ENCODE peak calls at places on chromosomes 3 and 15, in four cellular contexts. One of them, this sample, is unnamed.

GRCh38 chr3:150773616-150774192 is 10.7 kb upstream of the SIAH2 start:
- DNase-seq in K562: no peak
- DNase-seq in HepG2: no peak
- DNase-seq in H1: no peak
- DNase-seq in this sample: no peak

GRCh38 chr3:64440498-64440897 is 215.2 kb upstream of the PRICKLE2 start:
- DNase-seq in K562: no peak
- DNase-seq in HepG2: no peak
- DNase-seq in H1: no peak
- DNase-seq in this sample: no peak

GRCh38 chr3:150370129-150370602 is 37.9 kb upstream of the TSC22D2 start:
- DNase-seq in K562: peak; percentile 56
- DNase-seq in H1: peak; percentile 66
- DNase-seq in HepG2: peak; percentile 24
- DNase-seq in this sample: peak; percentile 79

GRCh38 chr15:70892912-70893560 is 410 bp downstream of the LRRC49 start:
- DNase-seq in HepG2: peak; percentile 6
- DNase-seq in K562: no peak
- DNase-seq in H1: no peak
- DNase-seq in this sample: no peak

GRCh38 chr15:83837946-83838571 is 184.1 kb downstream of the ADAMTSL3 start:
- DNase-seq in H1: peak; percentile 36
- DNase-seq in HepG2: peak; percentile 5
- DNase-seq in K562: no peak
- DNase-seq in this sample: peak; percentile 30

GRCh38 chr3:184259878-184260570 is 1.3 kb downstream of the CAMK2N2 start:
- DNase-seq in HepG2: no peak
- DNase-seq in H1: no peak
- DNase-seq in K562: peak; percentile 79
- DNase-seq in this sample: no peak

GRCh38 chr3:16478516-16478915 is 35.0 kb downstream of the RFTN1 start:
- DNase-seq in K562: no peak
- DNase-seq in H1: no peak
- DNase-seq in HepG2: no peak
- DNase-seq in this sample: no peak

GRCh38 chr3:66029014-66029413 is 9.7 kb downstream of the MAGI1 start:
- DNase-seq in H1: no peak
- DNase-seq in HepG2: no peak
- DNase-seq in K562: no peak
- DNase-seq in this sample: no peak

GRCh38 chr15:95839367-95839782 is 491.1 kb upstream of the NR2F2 start:
- DNase-seq in HepG2: no peak
- DNase-seq in K562: no peak
- DNase-seq in H1: no peak
- DNase-seq in this sample: no peak

GRCh38 chr3:152026033-152026556 is 152.7 kb downstream of the SUCNR1 start:
- DNase-seq in HepG2: no peak
- DNase-seq in K562: no peak
- DNase-seq in H1: no peak
- DNase-seq in this sample: no peak

GRCh38 chr3:184456476-184456875 is 76.6 kb downstream of the CHRD start:
- DNase-seq in H1: no peak
- DNase-seq in K562: no peak
- DNase-seq in HepG2: no peak
- DNase-seq in this sample: no peak

GRCh38 chr3:167091186-167091585 is 288.9 kb downstream of the ZBBX start:
- DNase-seq in K562: no peak
- DNase-seq in HepG2: no peak
- DNase-seq in H1: no peak
- DNase-seq in this sample: no peak

GRCh38 chr15:61034793-61035710 is 194.1 kb downstream of the RORA start:
- DNase-seq in K562: no peak
- DNase-seq in HepG2: no peak
- DNase-seq in H1: no peak
- DNase-seq in this sample: no peak

GRCh38 chr3:184666422-184666821 is 45.4 kb downstream of the MAGEF1 start:
- DNase-seq in H1: no peak
- DNase-seq in K562: no peak
- DNase-seq in HepG2: no peak
- DNase-seq in this sample: no peak

GRCh38 chr3:50573566-50574279 is 4.4 kb downstream of the HEMK1 start:
- DNase-seq in K562: peak; percentile 41
- DNase-seq in HepG2: no peak
- DNase-seq in H1: no peak
- DNase-seq in this sample: no peak

GRCh38 chr15:49235446-49236207 is 65.6 kb downstream of the GALK2 start:
- DNase-seq in HepG2: peak; percentile 37
- DNase-seq in K562: peak; percentile 15
- DNase-seq in H1: no peak
- DNase-seq in this sample: no peak

GRCh38 chr3:54004351-54004750 is 112.7 kb upstream of the SELENOK start:
- DNase-seq in H1: no peak
- DNase-seq in K562: no peak
- DNase-seq in HepG2: no peak
- DNase-seq in this sample: no peak

GRCh38 chr3:32355892-32356291 is 35.8 kb upstream of the CMTM7 start:
- DNase-seq in H1: no peak
- DNase-seq in HepG2: no peak
- DNase-seq in K562: no peak
- DNase-seq in this sample: no peak

GRCh38 chr3:4928277-4928789 is 50.9 kb upstream of the BHLHE40 start:
- DNase-seq in K562: no peak
- DNase-seq in H1: no peak
- DNase-seq in HepG2: no peak
- DNase-seq in this sample: no peak

GRCh38 chr15:66076591-66077319 is 176.8 kb downstream of the MEGF11 start:
- DNase-seq in H1: no peak
- DNase-seq in HepG2: no peak
- DNase-seq in K562: no peak
- DNase-seq in this sample: no peak

GRCh38 chr3:123750659-123751420 is 133.3 kb downstream of the MYLK start:
- DNase-seq in H1: no peak
- DNase-seq in K562: no peak
- DNase-seq in HepG2: peak; percentile 93
- DNase-seq in this sample: peak; percentile 46

GRCh38 chr3:11391930-11392688 is 119.9 kb downstream of the ATG7 start:
- DNase-seq in K562: no peak
- DNase-seq in HepG2: no peak
- DNase-seq in H1: no peak
- DNase-seq in this sample: no peak

GRCh38 chr3:162540421-162540820 is 1043.8 kb downstream of the OTOL1 start:
- DNase-seq in K562: no peak
- DNase-seq in HepG2: no peak
- DNase-seq in H1: no peak
- DNase-seq in this sample: no peak

GRCh38 chr3:171862993-171863521 is 19.9 kb downstream of the TMEM212 start:
- DNase-seq in K562: no peak
- DNase-seq in HepG2: peak; percentile 58
- DNase-seq in H1: no peak
- DNase-seq in this sample: no peak

GRCh38 chr15:60932051-60932915 is 296.8 kb downstream of the RORA start:
- DNase-seq in K562: no peak
- DNase-seq in H1: no peak
- DNase-seq in HepG2: no peak
- DNase-seq in this sample: no peak

GRCh38 chr3:171876651-171877272 is 33.6 kb downstream of the TMEM212 start:
- DNase-seq in H1: no peak
- DNase-seq in HepG2: no peak
- DNase-seq in K562: no peak
- DNase-seq in this sample: no peak

GRCh38 chr15:91110407-91110806 is 10.3 kb downstream of the SV2B start:
- DNase-seq in H1: no peak
- DNase-seq in K562: no peak
- DNase-seq in HepG2: no peak
- DNase-seq in this sample: no peak

GRCh38 chr15:45200799-45201556 is 13.2 kb upstream of the SHF start:
- DNase-seq in K562: peak; percentile 60
- DNase-seq in H1: no peak
- DNase-seq in HepG2: peak; percentile 78
- DNase-seq in this sample: peak; percentile 68

GRCh38 chr3:139979991-139980390 is 45.0 kb downstream of the CLSTN2 start:
- DNase-seq in HepG2: no peak
- DNase-seq in H1: no peak
- DNase-seq in K562: no peak
- DNase-seq in this sample: no peak

DNA sequence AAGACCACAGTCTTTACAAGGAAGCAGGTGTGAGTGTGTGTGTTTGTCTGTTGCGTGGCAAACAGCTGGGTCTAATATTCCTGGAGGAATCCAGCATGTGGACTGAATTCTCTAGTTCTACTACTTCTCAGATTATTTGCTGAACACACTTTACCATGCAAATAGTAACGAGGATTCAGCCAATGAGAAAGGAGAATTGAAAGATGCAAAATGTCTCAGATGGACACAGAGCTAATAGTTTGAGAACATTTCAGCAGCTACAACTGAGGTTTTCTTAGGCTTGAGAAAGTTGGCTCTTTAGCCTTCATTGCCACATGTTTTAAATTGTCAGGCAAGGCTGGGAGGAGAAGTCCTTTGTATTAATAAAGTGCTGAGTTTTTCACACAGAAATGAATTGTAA is 568.0 kb upstream of the MDFIC2 start:
- DNase-seq in HepG2: no peak
- DNase-seq in H1: no peak
- DNase-seq in K562: no peak
- DNase-seq in this sample: no peak
- H3K4me1 ChIP-seq in HepG2: no peaks in the 10 kb centered on the region
- H3K4me1 ChIP-seq in H1: no peaks in the 10 kb centered on the region
- H3K4me1 ChIP-seq in K562: no peaks in the 10 kb centered on the region
- H3K4me1 ChIP-seq in this sample: no peaks in the 10 kb centered on the region

DNA sequence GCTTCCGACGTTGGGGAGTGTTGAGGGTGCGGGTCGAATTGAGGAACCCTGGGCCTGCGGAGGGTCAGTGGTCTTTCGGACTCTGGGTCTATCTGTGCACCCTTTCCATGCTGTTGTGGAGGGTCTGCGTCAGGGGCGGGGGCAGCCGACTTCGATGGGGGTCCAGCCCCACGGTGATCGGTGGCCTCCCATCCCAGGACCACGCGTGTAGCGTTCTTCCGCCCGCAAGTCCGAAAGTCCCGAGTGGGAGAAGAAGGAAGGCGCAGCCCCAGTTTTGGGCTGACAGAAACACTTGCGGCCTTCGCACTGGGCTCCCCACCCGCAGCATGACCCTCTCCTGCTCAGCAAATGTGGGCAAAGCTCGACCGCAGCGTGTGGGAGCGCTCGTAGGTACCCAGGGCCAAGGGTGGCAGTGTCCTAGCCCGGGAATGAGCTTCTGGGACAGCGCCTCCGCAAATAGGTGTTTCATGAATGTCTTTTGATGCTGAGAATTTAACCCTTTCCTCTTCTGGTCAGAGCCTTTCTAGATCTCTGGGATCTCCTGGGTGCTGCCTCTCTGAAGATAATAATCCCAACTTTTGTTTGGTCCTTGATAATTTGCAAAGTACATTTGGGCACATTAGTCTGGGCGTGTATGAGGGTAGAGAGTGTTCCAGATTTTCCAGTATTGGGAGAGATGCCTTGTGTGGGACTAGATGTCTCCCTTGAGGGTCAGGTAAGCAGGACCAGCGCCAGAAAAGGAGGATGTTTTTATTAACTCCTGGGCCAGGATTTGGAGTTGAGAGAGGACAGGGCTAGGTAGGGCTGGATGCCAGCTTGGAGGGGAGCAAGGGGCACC is 2.3 kb upstream of the DLL4 start:
- DNase-seq in K562: no peak
- DNase-seq in H1: no peak
- DNase-seq in HepG2: no peak
- DNase-seq in this sample: no peak
- H3K4me3 ChIP-seq in K562: no peak overlapping the region
- H3K4me3 ChIP-seq in H1: peak overlapping the region; percentile 16
- H3K4me3 ChIP-seq in HepG2: no peak overlapping the region
- H3K4me3 ChIP-seq in this sample: peak overlapping the region; percentile 24

DNA sequence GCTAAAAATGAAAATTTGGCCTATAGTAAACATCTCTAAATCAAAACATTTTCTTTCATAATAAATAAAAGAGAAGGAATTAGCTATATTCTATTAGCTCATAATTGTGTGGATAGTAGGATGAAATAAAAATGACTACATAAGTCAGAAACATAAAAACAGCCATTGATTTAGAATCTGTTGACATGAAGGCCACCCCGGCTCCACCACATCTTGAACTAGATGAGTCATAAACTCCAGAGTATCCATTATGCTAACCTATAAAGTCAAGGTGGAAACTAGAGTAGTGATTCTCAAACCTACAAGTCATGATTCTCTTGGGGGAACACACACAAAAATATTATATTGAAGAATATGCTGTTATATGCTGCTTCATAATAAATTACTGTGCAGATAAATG is 831.0 kb downstream of the TUSC7 start:
- DNase-seq in HepG2: no peak
- DNase-seq in H1: no peak
- DNase-seq in K562: no peak
- DNase-seq in this sample: no peak
- TF ChIP-seq YY1 in HepG2: no peak
- TF ChIP-seq YY1 in H1: no peak
- TF ChIP-seq YY1 in K562: no peak
- TF ChIP-seq YY1 in this sample: no peak

GRCh38 chr3:197368821-197369220 is 70.4 kb upstream of the DLG1 start:
- DNase-seq in K562: no peak
- DNase-seq in H1: no peak
- DNase-seq in HepG2: no peak
- DNase-seq in this sample: no peak
- H3K4me1 ChIP-seq in K562: no peaks in the 10 kb centered on the region
- H3K4me1 ChIP-seq in H1: peaks cover 11% of the 10 kb centered on the region
- H3K4me1 ChIP-seq in HepG2: peaks cover 95% of the 10 kb centered on the region
- H3K4me1 ChIP-seq in this sample: peaks cover 18% of the 10 kb centered on the region

GRCh38 chr3:69197922-69198540 is 75.6 kb upstream of the LMOD3 start:
- DNase-seq in HepG2: no peak
- DNase-seq in K562: no peak
- DNase-seq in H1: no peak
- DNase-seq in this sample: no peak

GRCh38 chr3:69201658-69202057 is 79.3 kb upstream of the LMOD3 start:
- DNase-seq in H1: no peak
- DNase-seq in K562: no peak
- DNase-seq in HepG2: no peak
- DNase-seq in this sample: no peak

GRCh38 chr3:69200384-69201068 is 78.1 kb upstream of the LMOD3 start:
- DNase-seq in K562: no peak
- DNase-seq in H1: no peak
- DNase-seq in HepG2: peak; percentile 88
- DNase-seq in this sample: no peak

GRCh38 chr3:69197455-69197854 is 75.1 kb upstream of the LMOD3 start:
- DNase-seq in K562: no peak
- DNase-seq in H1: no peak
- DNase-seq in HepG2: no peak
- DNase-seq in this sample: no peak

GRCh38 chr3:69199942-69200341 is 77.5 kb upstream of the LMOD3 start:
- DNase-seq in K562: no peak
- DNase-seq in HepG2: no peak
- DNase-seq in H1: no peak
- DNase-seq in this sample: no peak
- H3K4me3 ChIP-seq in K562: no peak overlapping the region
- H3K4me3 ChIP-seq in HepG2: peak overlapping the region; percentile 58
- H3K4me3 ChIP-seq in H1: no peak overlapping the region
- H3K4me3 ChIP-seq in this sample: no peak overlapping the region